ENCODE peak calls at places on chromosomes 13 and 19, in five cellular contexts. E is RWPE1; M is Kasumi-1; W is stimulated activated CD8-positive, alpha-beta memory T cell treated with anti-CD3 and anti-CD28 coated beads, Interleukin-2, amount 100 ng/mL, for 48 hours; V is stimulated activated CD4-positive, alpha-beta T cell treated with anti-CD3 and anti-CD28 coated beads, TNF-alpha, amount 100 ng/mL, for 4 hours. S is an unnamed sample.

GRCh38 chr13:37168151-37168550 is 62.7 kb upstream of the CSNK1A1L start:
- DNase-seq in E (no peak), M (no peak), V (no peak), W (no peak), S (no peak)

GRCh38 chr13:70255406-70255991 is 147.2 kb upstream of the KLHL1 start:
- DNase-seq in V (no peak), W (no peak), M (no peak), E (no peak), S (no peak)

GRCh38 chr13:30181856-30182651 is 125.3 kb downstream of the KATNAL1 start:
- DNase-seq in E (no peak), V (no peak), W (no peak), M (no peak), S (no peak)

GRCh38 chr13:35697281-35697680 is 220.8 kb upstream of the MAB21L1 start:
- DNase-seq in W (no peak), E (no peak), V (no peak), M (no peak), S (no peak)

GRCh38 chr19:18539372-18539771 is 4.0 kb downstream of the FKBP8 start:
- DNase-seq in M (no peak), V (no peak), E (no peak), W (no peak), S (no peak)

GRCh38 chr13:43780666-43781065 is 6.1 kb downstream of the ENOX1 start:
- DNase-seq in V (no peak), E (no peak), W (no peak), M (no peak), S (no peak)

GRCh38 chr19:55487884-55488687 is at the start of gene SSC5D:
- DNase-seq in W (no peak), V (no peak), E (no peak), M (peak; percentile 36), S (no peak)

GRCh38 chr13:98918771-98919170 is 59.1 kb downstream of the DOCK9 start:
- DNase-seq in W (no peak), V (no peak), E (no peak), M (peak; percentile 71), S (no peak)

GRCh38 chr13:46165485-46166220 is 16.3 kb downstream of the LCP1 start:
- DNase-seq in W (no peak), M (no peak), V (no peak), E (no peak), S (no peak)

GRCh38 chr13:111541752-111542529 is 221.5 kb downstream of the TEX29 start:
- DNase-seq in W (no peak), E (no peak), M (no peak), V (no peak), S (no peak)

GRCh38 chr13:66926200-66926850 is 303.8 kb downstream of the PCDH9 start:
- DNase-seq in W (no peak), M (no peak), E (no peak), V (no peak), S (no peak)

GRCh38 chr13:41648314-41648935 is 191.1 kb downstream of the RGCC start:
- DNase-seq in M (no peak), W (no peak), V (no peak), E (peak; percentile 9), S (no peak)

GRCh38 chr13:48156466-48156865 is 61.6 kb upstream of the MED4 start:
- DNase-seq in W (peak; percentile 46), V (peak; percentile 50), M (no peak), E (no peak), S (no peak)

GRCh38 chr19:1756705-1757445 is 3.6 kb downstream of the ONECUT3 start:
- DNase-seq in E (no peak), M (no peak), V (no peak), W (no peak), S (no peak)

GRCh38 chr13:113398963-113399754 is 35.2 kb upstream of the GRTP1 start:
- DNase-seq in M (no peak), V (no peak), E (no peak), W (no peak), S (no peak)

GRCh38 chr19:39403331-39404312 is 3.0 kb upstream of the ZFP36 start:
- DNase-seq in M (peak; percentile 81), E (peak; percentile 89), V (peak; percentile 91), W (peak; percentile 95), S (no peak)

GRCh38 chr19:12065100-12065538 is 588 bp downstream of the ZNF844 start:
- DNase-seq in W (no peak), M (no peak), E (peak; percentile 12), V (no peak), S (no peak)

GRCh38 chr19:3669616-3670257 is 30.5 kb downstream of the PIP5K1C start:
- DNase-seq in E (no peak), M (no peak), V (no peak), W (no peak), S (no peak)

GRCh38 chr13:103615778-103616177 is 549.6 kb upstream of the SLC10A2 start:
- DNase-seq in M (no peak), W (no peak), E (no peak), V (no peak), S (no peak)

GRCh38 chr13:77574076-77574475 is 38.6 kb downstream of the SCEL start:
- DNase-seq in W (no peak), M (no peak), E (no peak), V (no peak), S (no peak)

GRCh38 chr13:113901642-113902041 is 37.8 kb upstream of the GAS6 start:
- DNase-seq in V (no peak), W (no peak), M (no peak), E (no peak), S (no peak)

GRCh38 chr13:98033277-98034247 is 80.1 kb downstream of the IPO5 start:
- DNase-seq in V (no peak), E (peak; percentile 18), M (peak; percentile 59), W (no peak), S (peak; percentile 95)

GRCh38 chr13:82627183-82627582 is 1255.1 kb downstream of the SLITRK1 start:
- DNase-seq in V (no peak), M (no peak), E (peak; percentile 1), W (no peak), S (peak; percentile 92)

GRCh38 chr19:2550431-2551171 is 74.7 kb downstream of the GADD45B start:
- DNase-seq in E (no peak), M (no peak), W (no peak), V (no peak), S (no peak)

GRCh38 chr19:10334340-10335148 is 1.2 kb upstream of the RAVER1 start:
- DNase-seq in M (no peak), E (peak; percentile 91), W (peak; percentile 52), V (no peak), S (peak; percentile 9)

GRCh38 chr19:48490980-48491792 is 20.4 kb downstream of the LMTK3 start:
- DNase-seq in E (peak; percentile 82), M (no peak), W (no peak), V (peak; percentile 59), S (peak; percentile 60)

S was measured in NCI-H526.